ENCODE peak calls at places on chromosomes 6 and 20, in five cellular contexts. C, F, W, H and L are unnamed samples.

GRCh38 chr20:9300080-9300479 is 214.3 kb upstream of the LAMP5 start:
- DNase-seq in C (no peak), F (no peak), W (no peak), H (no peak), L (no peak)

GRCh38 chr6:85157266-85157665 is 292.6 kb upstream of the NT5E start:
- DNase-seq in C (no peak), F (no peak), W (no peak), H (no peak), L (no peak)

GRCh38 chr20:20360464-20360863 is 7.4 kb upstream of the INSM1 start:
- DNase-seq in C (no peak), F (no peak), W (peak), H (peak), L (peak)

GRCh38 chr6:159077123-159077522 is 32.3 kb upstream of the TAGAP start:
- DNase-seq in C (no peak), F (no peak), W (no peak), H (no peak), L (no peak)

GRCh38 chr6:35663447-35664235 is 25.1 kb downstream of the FKBP5 start:
- DNase-seq in C (no peak), F (no peak), W (peak), H (no peak), L (no peak)

GRCh38 chr6:52161689-52162438 is 24.3 kb upstream of the IL17A start:
- DNase-seq in C (no peak), F (no peak), W (no peak), H (no peak), L (no peak)

GRCh38 chr6:6599468-6599873 is 11.0 kb downstream of the LY86 start:
- DNase-seq in C (no peak), F (no peak), W (no peak), H (no peak), L (peak)

GRCh38 chr6:148303616-148304015 is 39.0 kb upstream of the SASH1 start:
- DNase-seq in C (no peak), F (no peak), W (no peak), H (no peak), L (no peak)

GRCh38 chr6:46906776-46907175 is 15.0 kb downstream of the ADGRF5 start:
- DNase-seq in C (no peak), F (no peak), W (no peak), H (no peak), L (no peak)

GRCh38 chr20:62366370-62367135 is 559 bp downstream of the LAMA5 start:
- DNase-seq in C (no peak), F (no peak), W (no peak), H (peak), L (peak)

GRCh38 chr6:141403827-141404226 is 728.9 kb upstream of the GJE1 start:
- DNase-seq in C (no peak), F (no peak), W (no peak), H (peak), L (no peak)

GRCh38 chr6:106608080-106608668 is 21.1 kb downstream of the RTN4IP1 start:
- DNase-seq in C (no peak), F (peak), W (peak), H (peak), L (peak)

GRCh38 chr6:131917318-131917717 is 33.9 kb downstream of the CCN2 start:
- DNase-seq in C (no peak), F (no peak), W (no peak), H (no peak), L (no peak)

GRCh38 chr6:84582997-84583396 is 181.4 kb downstream of the TBX18 start:
- DNase-seq in C (no peak), F (no peak), W (no peak), H (no peak), L (no peak)

GRCh38 chr6:134537146-134537555 is 219.2 kb upstream of the SGK1 start:
- DNase-seq in C (no peak), F (no peak), W (no peak), H (no peak), L (no peak)

GRCh38 chr6:42101186-42101657 is 41.2 kb downstream of the C6orf132 start:
- DNase-seq in C (no peak), F (no peak), W (no peak), H (peak), L (no peak)

GRCh38 chr20:57244627-57245214 is 21.7 kb downstream of the BMP7 start:
- DNase-seq in C (no peak), F (no peak), W (no peak), H (no peak), L (no peak)

GRCh38 chr6:161373905-161374451 is 100.1 kb upstream of the AGPAT4 start:
- DNase-seq in C (peak), F (no peak), W (peak), H (peak), L (peak)

GRCh38 chr6:107418118-107418517 is 41.2 kb downstream of the PDSS2 start:
- DNase-seq in C (no peak), F (no peak), W (no peak), H (no peak), L (no peak)

GRCh38 chr20:49395183-49395582 is 87.3 kb downstream of the KCNB1 start:
- DNase-seq in C (no peak), F (no peak), W (no peak), H (peak), L (no peak)

GRCh38 chr20:23679448-23680092 is 9.3 kb downstream of the CST4 start:
- DNase-seq in C (no peak), F (no peak), W (no peak), H (no peak), L (no peak)

GRCh38 chr6:105645166-105645565 is 242.3 kb upstream of the PREP start:
- DNase-seq in C (no peak), F (no peak), W (no peak), H (no peak), L (no peak)

GRCh38 chr6:155782320-155782730 is 326.7 kb upstream of the NOX3 start:
- DNase-seq in C (no peak), F (no peak), W (peak), H (peak), L (peak)

GRCh38 chr6:168451805-168452204 is 10.8 kb downstream of the SMOC2 start:
- DNase-seq in C (no peak), F (no peak), W (no peak), H (no peak), L (no peak)

GRCh38 chr6:55182016-55182650 is 7.8 kb downstream of the HCRTR2 start:
- DNase-seq in C (no peak), F (no peak), W (no peak), H (no peak), L (no peak)

GRCh38 chr6:130945401-130945919 is 117.6 kb downstream of the EPB41L2 start:
- DNase-seq in C (no peak), F (no peak), W (peak), H (no peak), L (no peak)

GRCh38 chr6:90464507-90464906 is 122.4 kb downstream of the MAP3K7 start:
- DNase-seq in C (no peak), F (no peak), W (no peak), H (no peak), L (no peak)

GRCh38 chr6:126540161-126540560 is 200.2 kb downstream of the CENPW start:
- DNase-seq in C (no peak), F (no peak), W (no peak), H (no peak), L (no peak)
- TF ChIP-seq POLR2A in C (no peak), F (no peak), W (no peak), H (no peak), L (no peak)

DNA sequence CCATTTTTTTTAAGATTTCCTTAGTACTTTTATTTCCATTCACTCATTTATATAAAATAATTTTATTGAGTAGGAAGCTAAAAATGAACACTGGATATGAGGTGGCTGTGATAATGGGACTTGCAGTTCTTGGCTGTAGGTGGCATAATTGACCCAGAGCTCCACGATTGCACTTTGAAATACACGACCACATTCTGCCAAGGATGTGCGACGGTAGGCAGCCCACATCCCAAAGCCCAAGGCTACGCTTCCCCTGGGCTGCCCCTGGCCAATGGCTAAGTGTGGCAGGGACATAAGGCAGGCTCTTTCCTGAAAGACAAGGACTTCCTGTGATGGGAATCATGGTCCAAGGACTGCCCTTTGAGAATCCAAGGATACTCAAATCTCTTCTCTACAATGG is 43.7 kb upstream of the ADTRP start:
- DNase-seq in C (no peak), F (no peak), W (no peak), H (no peak), L (no peak)
- TF ChIP-seq CTCF in C (no peak), F (peak), W (no peak), H (no peak), L (no peak)

GRCh38 chr20:43973671-43974450 is 59.2 kb downstream of the TOX2 start:
- DNase-seq in C (no peak), F (no peak), W (no peak), H (no peak), L (no peak)

GRCh38 chr20:43973231-43973630 is 58.6 kb downstream of the TOX2 start:
- DNase-seq in C (no peak), F (no peak), W (no peak), H (no peak), L (no peak)

GRCh38 chr20:43972051-43972450 is 57.4 kb downstream of the TOX2 start:
- DNase-seq in C (no peak), F (no peak), W (no peak), H (no peak), L (no peak)

GRCh38 chr20:43971233-43971632 is 56.6 kb downstream of the TOX2 start:
- DNase-seq in C (no peak), F (no peak), W (no peak), H (no peak), L (no peak)

DNA sequence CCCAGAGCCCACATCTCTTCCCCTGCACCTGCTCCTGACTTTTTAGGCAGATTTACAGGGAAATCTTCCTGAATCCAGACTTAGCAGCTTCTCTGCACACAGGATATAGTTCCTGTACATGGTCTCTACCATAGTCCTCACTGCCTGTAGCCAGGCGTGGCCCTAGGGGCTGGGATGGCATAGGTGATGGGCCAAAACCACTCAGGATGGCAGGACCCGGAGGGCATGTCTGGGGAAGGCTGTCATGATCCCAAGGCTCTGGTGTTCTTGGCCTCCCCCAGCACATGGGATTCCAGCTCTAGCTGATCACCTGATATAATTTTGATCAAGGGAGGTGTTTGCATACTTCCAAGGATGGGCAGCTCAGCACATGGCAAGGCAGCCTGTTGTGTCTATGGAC is 58.0 kb downstream of the TOX2 start:
- DNase-seq in C (no peak), F (no peak), W (no peak), H (no peak), L (no peak)
- H3K27ac ChIP-seq in C (no peak), F (no peak), W (no peak), H (no peak), L (no peak)

GRCh38 chr6:37554480-37554819 is 54.8 kb upstream of the CCDC167 start:
- DNase-seq in C (no peak), F (no peak), W (no peak), H (no peak), L (no peak)

GRCh38 chr6:37552267-37552666 is 52.6 kb upstream of the CCDC167 start:
- DNase-seq in C (no peak), F (no peak), W (no peak), H (no peak), L (no peak)

GRCh38 chr6:37556884-37557644 is 57.4 kb upstream of the CCDC167 start:
- DNase-seq in C (no peak), F (no peak), W (no peak), H (no peak), L (no peak)

GRCh38 chr6:37557645-37558114 is 58.0 kb upstream of the CCDC167 start:
- DNase-seq in C (no peak), F (no peak), W (no peak), H (no peak), L (no peak)

GRCh38 chr6:37555040-37555781 is 55.5 kb upstream of the CCDC167 start:
- DNase-seq in C (no peak), F (peak), W (no peak), H (no peak), L (no peak)
- TF ChIP-seq POLR2A in C (no peak), F (peak), W (no peak), H (no peak), L (no peak)

GRCh38 chr6:44471271-44471981 is 83.9 kb downstream of the CDC5L start:
- DNase-seq in C (no peak), F (no peak), W (no peak), H (no peak), L (no peak)

GRCh38 chr6:44472250-44472945 is 84.9 kb downstream of the CDC5L start:
- DNase-seq in C (no peak), F (no peak), W (no peak), H (no peak), L (peak)

GRCh38 chr6:44468835-44469234 is 81.3 kb downstream of the CDC5L start:
- DNase-seq in C (no peak), F (no peak), W (no peak), H (no peak), L (no peak)

GRCh38 chr6:44470746-44471145 is 83.2 kb downstream of the CDC5L start:
- DNase-seq in C (no peak), F (no peak), W (no peak), H (no peak), L (no peak)

GRCh38 chr6:44470106-44470446 is 82.6 kb downstream of the CDC5L start:
- DNase-seq in C (no peak), F (no peak), W (no peak), H (no peak), L (no peak)
- TF ChIP-seq CTCF in C (no peak), F (no peak), W (no peak), H (no peak), L (no peak)

GRCh38 chr6:38020593-38020992 is 201.1 kb downstream of the ZFAND3 start:
- DNase-seq in C (no peak), F (no peak), W (no peak), H (no peak), L (no peak)
- H3K27ac ChIP-seq in C (no peak), F (no peak), W (no peak), H (no peak), L (no peak)